ENCODE peak calls at places on chromosomes 16 and 17, in eight cellular contexts. C is CD4-positive, alpha-beta memory T cell; B is Panc1; V is stomach; Z is dorsolateral prefrontal cortex; J is heart right ventricle; N is CD8-positive, alpha-beta memory T cell; L is A549. Q is an unnamed sample.

GRCh38 chr16:58331024-58331707 is 36.3 kb upstream of the PRSS54 start:
- DNase-seq in C (no peak), B (no peak), V (no peak), Z (no peak), J (no peak), N (no peak), L (no peak), Q (no peak)

GRCh38 chr16:87434146-87434667 is 42.1 kb downstream of the MAP1LC3B start:
- DNase-seq in C (no peak), B (no peak), V (no peak), Z (no peak), J (no peak), N (no peak), L (no peak), Q (no peak)

GRCh38 chr16:49530396-49530795 is 156.8 kb downstream of the C16orf78 start:
- DNase-seq in C (no peak), B (no peak), V (no peak), Z (no peak), J (no peak), N (no peak), L (no peak), Q (no peak)

GRCh38 chr16:51317575-51317974 is 166.5 kb upstream of the SALL1 start:
- DNase-seq in C (no peak), B (no peak), V (no peak), Z (no peak), J (no peak), N (no peak), L (no peak), Q (no peak)

GRCh38 chr16:74738816-74739215 is 35.8 kb downstream of the FA2H start:
- DNase-seq in C (no peak), B (no peak), V (no peak), Z (no peak), J (no peak), N (no peak), L (no peak), Q (no peak)

GRCh38 chr17:44095647-44096496 is 25.3 kb downstream of the G6PC3 start:
- DNase-seq in C (no peak), B (no peak), V (no peak), Z (peak; percentile 36), J (peak; percentile 64), N (no peak), L (peak; percentile 88), Q (peak; percentile 57)

GRCh38 chr16:81744911-81745310 is 34.2 kb upstream of the PLCG2 start:
- DNase-seq in C (no peak), B (no peak), V (no peak), Z (no peak), J (no peak), N (no peak), L (no peak), Q (no peak)

GRCh38 chr16:26830716-26831115 is 236.0 kb upstream of the C16orf82 start:
- DNase-seq in C (no peak), B (no peak), V (no peak), Z (no peak), J (no peak), N (no peak), L (no peak), Q (no peak)

GRCh38 chr16:69071036-69071435 is 34.4 kb upstream of the HAS3 start:
- DNase-seq in C (no peak), B (no peak), V (no peak), Z (no peak), J (no peak), N (no peak), L (no peak), Q (no peak)

GRCh38 chr17:49576121-49576905 is 642 bp downstream of the NXPH3 start:
- DNase-seq in C (no peak), B (no peak), V (no peak), Z (no peak), J (peak; percentile 65), N (no peak), L (no peak), Q (no peak)

GRCh38 chr17:28953444-28954118 is 2.3 kb upstream of the PHF12 start:
- DNase-seq in C (peak; percentile 23), B (peak; percentile 52), V (peak; percentile 35), Z (no peak), J (no peak), N (peak; percentile 38), L (peak; percentile 72), Q (no peak)

GRCh38 chr16:65070831-65071230 is 51.0 kb downstream of the CDH11 start:
- DNase-seq in C (no peak), B (peak; percentile 10), V (peak; percentile 26), Z (peak; percentile 53), J (peak; percentile 21), N (no peak), L (peak; percentile 49), Q (peak; percentile 78)

GRCh38 chr16:83470406-83470805 is 337.4 kb upstream of the HSBP1 start:
- DNase-seq in C (no peak), B (no peak), V (no peak), Z (no peak), J (no peak), N (no peak), L (no peak), Q (no peak)

GRCh38 chr17:1765576-1765975 is 3.7 kb downstream of the SERPINF1 start:
- DNase-seq in C (no peak), B (no peak), V (no peak), Z (no peak), J (no peak), N (no peak), L (no peak), Q (no peak)
- H3K27ac ChIP-seq in C (no peak overlapping the region), B (no peak overlapping the region), V (peak overlapping the region; percentile 88), Z (no peak overlapping the region), J (peak overlapping the region; percentile 77), N (no peak overlapping the region), L (no peak overlapping the region), Q (no peak overlapping the region)

GRCh38 chr17:43033947-43034622 is 9.1 kb downstream of the RND2 start:
- DNase-seq in C (no peak), B (no peak), V (no peak), Z (no peak), J (no peak), N (no peak), L (no peak), Q (no peak)

GRCh38 chr17:43030137-43030767 is 5.2 kb downstream of the RND2 start:
- DNase-seq in C (no peak), B (no peak), V (no peak), Z (no peak), J (no peak), N (no peak), L (no peak), Q (no peak)

GRCh38 chr17:43028221-43028861 is 3.3 kb downstream of the RND2 start:
- DNase-seq in C (no peak), B (no peak), V (no peak), Z (no peak), J (no peak), N (no peak), L (no peak), Q (no peak)

GRCh38 chr17:43034623-43035293 is 9.7 kb downstream of the RND2 start:
- DNase-seq in C (no peak), B (no peak), V (no peak), Z (no peak), J (no peak), N (no peak), L (no peak), Q (no peak)

GRCh38 chr17:43031666-43032065 is 6.6 kb downstream of the RND2 start:
- DNase-seq in C (no peak), B (no peak), V (no peak), Z (no peak), J (no peak), N (no peak), L (no peak), Q (no peak)
- H3K27ac ChIP-seq in C (no peak overlapping the region), B (no peak overlapping the region), V (no peak overlapping the region), Z (no peak overlapping the region), J (no peak overlapping the region), N (no peak overlapping the region), L (no peak overlapping the region), Q (no peak overlapping the region)

GRCh38 chr17:156946-157345 is 19.6 kb downstream of the SCGB1C2 start:
- DNase-seq in C (no peak), B (no peak), V (no peak), Z (no peak), J (no peak), N (no peak), L (no peak), Q (no peak)

GRCh38 chr17:156094-156621 is 18.8 kb downstream of the SCGB1C2 start:
- DNase-seq in C (no peak), B (no peak), V (no peak), Z (no peak), J (no peak), N (no peak), L (no peak), Q (no peak)

GRCh38 chr17:158379-158778 is 21.0 kb downstream of the SCGB1C2 start:
- DNase-seq in C (no peak), B (no peak), V (no peak), Z (no peak), J (no peak), N (no peak), L (no peak), Q (no peak)

GRCh38 chr17:159609-160008 is 21.8 kb downstream of the DOC2B start:
- DNase-seq in C (no peak), B (no peak), V (no peak), Z (no peak), J (no peak), N (no peak), L (no peak), Q (no peak)

GRCh38 chr17:157901-158300 is 20.5 kb downstream of the SCGB1C2 start:
- DNase-seq in C (no peak), B (no peak), V (no peak), Z (no peak), J (no peak), N (no peak), L (no peak), Q (no peak)
- H3K27ac ChIP-seq in C (no peak overlapping the region), B (no peak overlapping the region), V (no peak overlapping the region), Z (no peak overlapping the region), J (no peak overlapping the region), N (no peak overlapping the region), L (no peak overlapping the region), Q (no peak overlapping the region)

GRCh38 chr16:88651989-88652762 is 1.3 kb upstream of the CYBA start:
- DNase-seq in C (no peak), B (no peak), V (no peak), Z (no peak), J (peak; percentile 18), N (no peak), L (no peak), Q (no peak)

GRCh38 chr16:88651276-88651988 is 579 bp upstream of the CYBA start:
- DNase-seq in C (peak; percentile 71), B (peak; percentile 38), V (peak; percentile 63), Z (no peak), J (peak; percentile 54), N (peak; percentile 84), L (no peak), Q (no peak)

GRCh38 chr16:88653101-88653500 is 2.2 kb upstream of the CYBA start:
- DNase-seq in C (no peak), B (no peak), V (no peak), Z (no peak), J (no peak), N (no peak), L (no peak), Q (no peak)

GRCh38 chr16:88653606-88654362 is 2.9 kb upstream of the CYBA start:
- DNase-seq in C (no peak), B (no peak), V (no peak), Z (no peak), J (no peak), N (no peak), L (no peak), Q (no peak)

DNA sequence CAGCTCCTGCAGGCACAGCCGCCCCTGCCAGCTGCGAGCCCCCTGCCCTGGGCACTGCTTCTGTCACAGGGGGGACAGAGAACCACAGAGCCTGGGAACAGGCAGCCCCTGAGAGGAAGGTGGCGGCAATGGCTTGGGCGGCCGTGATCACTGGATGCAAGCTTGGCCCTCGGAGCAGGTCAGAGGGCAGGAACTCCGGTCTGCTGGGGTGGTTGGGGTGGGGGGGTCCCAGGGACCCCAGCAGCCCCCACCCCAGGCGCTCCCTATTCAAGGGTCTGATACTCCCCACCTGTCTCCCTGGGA is 1.9 kb upstream of the CYBA start:
- DNase-seq in C (no peak), B (no peak), V (no peak), Z (no peak), J (no peak), N (no peak), L (no peak), Q (no peak)
- H3K27ac ChIP-seq in C (peak overlapping the region; percentile 91), B (no peak overlapping the region), V (no peak overlapping the region), Z (no peak overlapping the region), J (no peak overlapping the region), N (no peak overlapping the region), L (no peak overlapping the region), Q (no peak overlapping the region)

Q was measured in foreskin keratinocyte.